ENCODE peak calls at places on chromosomes 16 and 17, in five cellular contexts. One of them, this sample, is unnamed.

GRCh38 chr17:58314706-58315015 is 13.9 kb downstream of the TSPOAP1 start:
- DNase-seq in HTR-8/SVneo: no peak
- DNase-seq in H9: no peak
- DNase-seq in OCI-M1: no peak
- DNase-seq in NCI-H774: no peak
- DNase-seq in this sample: peak

GRCh38 chr16:78689031-78689430 is 589.6 kb downstream of the WWOX start:
- DNase-seq in NCI-H774: no peak
- DNase-seq in HTR-8/SVneo: no peak
- DNase-seq in H9: no peak
- DNase-seq in OCI-M1: no peak
- DNase-seq in this sample: no peak

GRCh38 chr17:68627956-68628355 is 26.8 kb upstream of the FAM20A start:
- DNase-seq in HTR-8/SVneo: no peak
- DNase-seq in NCI-H774: no peak
- DNase-seq in H9: peak
- DNase-seq in OCI-M1: peak
- DNase-seq in this sample: no peak

GRCh38 chr17:38750312-38751121 is 2.0 kb upstream of the PSMB3 start:
- DNase-seq in NCI-H774: peak
- DNase-seq in H9: no peak
- DNase-seq in OCI-M1: peak
- DNase-seq in HTR-8/SVneo: no peak
- DNase-seq in this sample: no peak

GRCh38 chr16:65015577-65015976 is 106.3 kb downstream of the CDH11 start:
- DNase-seq in H9: no peak
- DNase-seq in HTR-8/SVneo: no peak
- DNase-seq in NCI-H774: no peak
- DNase-seq in OCI-M1: no peak
- DNase-seq in this sample: no peak

GRCh38 chr16:69930117-69930776 is 20.9 kb upstream of the CLEC18A start:
- DNase-seq in NCI-H774: no peak
- DNase-seq in HTR-8/SVneo: peak
- DNase-seq in OCI-M1: peak
- DNase-seq in H9: peak
- DNase-seq in this sample: peak

GRCh38 chr17:6576038-6576437 is 19.7 kb upstream of the PITPNM3 start:
- DNase-seq in H9: no peak
- DNase-seq in HTR-8/SVneo: no peak
- DNase-seq in OCI-M1: no peak
- DNase-seq in NCI-H774: no peak
- DNase-seq in this sample: no peak

GRCh38 chr16:66551362-66551761 is 1.0 kb upstream of the CKLF start:
- DNase-seq in HTR-8/SVneo: peak
- DNase-seq in NCI-H774: no peak
- DNase-seq in H9: peak
- DNase-seq in OCI-M1: peak
- DNase-seq in this sample: peak

GRCh38 chr16:63981639-63982038 is 1140.2 kb downstream of the CDH11 start:
- DNase-seq in H9: no peak
- DNase-seq in NCI-H774: no peak
- DNase-seq in OCI-M1: no peak
- DNase-seq in HTR-8/SVneo: no peak
- DNase-seq in this sample: no peak

GRCh38 chr16:4980691-4981090 is 22.6 kb downstream of the SEC14L5 start:
- DNase-seq in OCI-M1: no peak
- DNase-seq in H9: no peak
- DNase-seq in HTR-8/SVneo: no peak
- DNase-seq in NCI-H774: no peak
- DNase-seq in this sample: no peak

GRCh38 chr16:80158766-80159165 is 382.0 kb upstream of the DYNLRB2 start:
- DNase-seq in H9: no peak
- DNase-seq in NCI-H774: no peak
- DNase-seq in OCI-M1: no peak
- DNase-seq in HTR-8/SVneo: peak
- DNase-seq in this sample: no peak

GRCh38 chr16:81552743-81553079 is 108.1 kb downstream of the CMIP start:
- DNase-seq in NCI-H774: no peak
- DNase-seq in HTR-8/SVneo: no peak
- DNase-seq in H9: no peak
- DNase-seq in OCI-M1: no peak
- DNase-seq in this sample: no peak

GRCh38 chr17:70268383-70268782 is 99.1 kb downstream of the KCNJ2 start:
- DNase-seq in H9: no peak
- DNase-seq in HTR-8/SVneo: no peak
- DNase-seq in OCI-M1: no peak
- DNase-seq in NCI-H774: no peak
- DNase-seq in this sample: no peak

GRCh38 chr17:68351395-68351794 is 60.1 kb downstream of the ARSG start:
- DNase-seq in NCI-H774: no peak
- DNase-seq in H9: no peak
- DNase-seq in OCI-M1: peak
- DNase-seq in HTR-8/SVneo: peak
- DNase-seq in this sample: no peak

GRCh38 chr16:89407925-89408300 is 82.4 kb downstream of the ANKRD11 start:
- DNase-seq in H9: no peak
- DNase-seq in HTR-8/SVneo: no peak
- DNase-seq in OCI-M1: no peak
- DNase-seq in NCI-H774: no peak
- DNase-seq in this sample: no peak

GRCh38 chr17:19024101-19025078 is 19.8 kb upstream of the FAM83G start:
- DNase-seq in OCI-M1: no peak
- DNase-seq in HTR-8/SVneo: no peak
- DNase-seq in NCI-H774: no peak
- DNase-seq in H9: no peak
- DNase-seq in this sample: no peak

GRCh38 chr17:67845374-67845773 is 20.1 kb downstream of the BPTF start:
- DNase-seq in H9: no peak
- DNase-seq in NCI-H774: no peak
- DNase-seq in OCI-M1: no peak
- DNase-seq in HTR-8/SVneo: no peak
- DNase-seq in this sample: no peak

GRCh38 chr16:73154063-73154870 is 106.3 kb upstream of the ZFHX3 start:
- DNase-seq in HTR-8/SVneo: no peak
- DNase-seq in H9: no peak
- DNase-seq in NCI-H774: no peak
- DNase-seq in OCI-M1: peak
- DNase-seq in this sample: no peak

GRCh38 chr17:4101127-4101798 is 41.6 kb downstream of the ZZEF1 start:
- DNase-seq in NCI-H774: no peak
- DNase-seq in H9: no peak
- DNase-seq in HTR-8/SVneo: no peak
- DNase-seq in OCI-M1: peak
- DNase-seq in this sample: peak

GRCh38 chr17:31524926-31525800 is 133.7 kb downstream of the RAB11FIP4 start:
- DNase-seq in OCI-M1: peak
- DNase-seq in NCI-H774: peak
- DNase-seq in HTR-8/SVneo: peak
- DNase-seq in H9: peak
- DNase-seq in this sample: peak

GRCh38 chr17:4566785-4567184 is 6.4 kb upstream of the GGT6 start:
- DNase-seq in NCI-H774: peak
- DNase-seq in OCI-M1: peak
- DNase-seq in H9: peak
- DNase-seq in HTR-8/SVneo: peak
- DNase-seq in this sample: no peak

This sample was measured in B cell.